ENCODE peak calls at places on chromosomes 11 and 22, in six cellular contexts. R, B, K, U, P and C are unnamed samples.

GRCh38 chr11:34345012-34345804 is 12.6 kb downstream of the ABTB2 start:
- DNase-seq in K (no peak), P (peak; percentile 60), R (no peak), B (no peak), U (peak; percentile 26), C (peak; percentile 89)

GRCh38 chr11:66159585-66159984 is 89.5 kb downstream of the PACS1 start:
- DNase-seq in R (no peak), P (no peak), U (peak; percentile 79), B (no peak), K (no peak), C (no peak)

GRCh38 chr22:25360891-25361645 is 141.6 kb downstream of the CRYBB2 start:
- DNase-seq in R (no peak), U (no peak), P (no peak), K (no peak), B (no peak), C (no peak)

GRCh38 chr22:22820626-22821025 is 67.0 kb upstream of the IGLL5 start:
- DNase-seq in U (no peak), B (no peak), K (no peak), R (no peak), P (no peak), C (no peak)

GRCh38 chr11:126114486-126115252 is 52.0 kb upstream of the CDON start:
- DNase-seq in B (no peak), K (peak; percentile 41), U (peak; percentile 79), P (no peak), R (no peak), C (no peak)

GRCh38 chr22:43393132-43393844 is 18.5 kb upstream of the MPPED1 start:
- DNase-seq in B (no peak), R (no peak), K (peak; percentile 67), U (no peak), P (peak; percentile 13), C (no peak)

GRCh38 chr11:64990222-64990918 is 6.4 kb downstream of the BATF2 start:
- DNase-seq in R (no peak), K (no peak), P (no peak), B (no peak), U (no peak), C (no peak)

GRCh38 chr11:117562111-117562510 is 234.5 kb downstream of the CEP164 start:
- DNase-seq in K (no peak), U (no peak), B (no peak), P (no peak), R (no peak), C (no peak)

GRCh38 chr11:86722748-86723147 is 50.3 kb upstream of the ME3 start:
- DNase-seq in U (no peak), P (no peak), K (no peak), R (no peak), B (no peak), C (no peak)

GRCh38 chr11:10414181-10414580 is 40.9 kb upstream of the AMPD3 start:
- DNase-seq in P (no peak), B (no peak), K (no peak), R (no peak), U (no peak), C (no peak)

GRCh38 chr22:19921544-19922081 is 20.0 kb upstream of the COMT start:
- DNase-seq in U (no peak), R (no peak), K (no peak), B (no peak), P (no peak), C (no peak)

GRCh38 chr11:17703951-17704350 is 15.4 kb upstream of the MYOD1 start:
- DNase-seq in U (no peak), R (peak; percentile 5), B (no peak), P (no peak), K (no peak), C (peak; percentile 19)

GRCh38 chr22:24005201-24005600 is at the start of gene GSTT4:
- DNase-seq in U (no peak), B (no peak), R (no peak), K (no peak), P (no peak), C (no peak)

GRCh38 chr11:65204646-65205601 is 23.2 kb downstream of the CAPN1 start:
- DNase-seq in K (peak; percentile 96), P (peak; percentile 7), R (no peak), B (peak; percentile 50), U (no peak), C (no peak)

GRCh38 chr11:114972105-114972504 is 293.8 kb downstream of the NXPE2 start:
- DNase-seq in R (no peak), K (no peak), U (no peak), B (no peak), P (no peak), C (no peak)

GRCh38 chr11:44747339-44747738 is 20.6 kb downstream of the TSPAN18 start:
- DNase-seq in P (no peak), R (no peak), K (no peak), B (no peak), U (no peak), C (no peak)

GRCh38 chr11:78752528-78752927 is 177.9 kb upstream of the NARS2 start:
- DNase-seq in K (no peak), B (no peak), U (no peak), P (no peak), R (no peak), C (no peak)

GRCh38 chr11:27231519-27231918 is 131.5 kb downstream of the CCDC34 start:
- DNase-seq in K (no peak), R (no peak), B (no peak), U (no peak), P (no peak), C (no peak)

GRCh38 chr11:73288873-73289707 is 17.0 kb downstream of the P2RY6 start:
- DNase-seq in K (peak; percentile 92), U (peak; percentile 61), P (peak; percentile 66), B (peak; percentile 80), R (peak; percentile 70), C (peak; percentile 85)

GRCh38 chr22:27990451-27990840 is 71.4 kb upstream of the PITPNB start:
- DNase-seq in R (no peak), U (no peak), K (no peak), P (no peak), B (no peak), C (no peak)

GRCh38 chr11:57273448-57274058 is 36.5 kb upstream of the APLNR start:
- DNase-seq in P (no peak), U (no peak), K (no peak), R (no peak), B (no peak), C (peak; percentile 96)

GRCh38 chr22:50469377-50470305 is 5.2 kb downstream of the SBF1 start:
- DNase-seq in P (peak; percentile 85), B (peak; percentile 26), K (peak; percentile 87), U (no peak), R (peak; percentile 87), C (peak; percentile 78)

GRCh38 chr11:19239039-19239438 is 1.7 kb downstream of the E2F8 start:
- DNase-seq in K (no peak), P (no peak), R (no peak), U (no peak), B (no peak), C (no peak)